ENCODE peak calls at places on chromosomes 13 and 19, in four cellular contexts. Q is neuronal stem cell; E is ascending aorta; N is CD8-positive, alpha-beta T cell. U is an unnamed sample. For H3K4me1, the result is how much of the 10 kb centered on the place peaks cover.

GRCh38 chr19:10964903-10965302 is 4.1 kb downstream of the SMARCA4 start:
- DNase-seq in Q (no peak), E (no peak), N (no peak), U (no peak)

GRCh38 chr19:10603084-10603872 is 16.2 kb upstream of the AP1M2 start:
- DNase-seq in Q (no peak), E (peak), N (peak), U (peak)

GRCh38 chr19:3759482-3760254 is 1.8 kb downstream of the APBA3 start:
- DNase-seq in Q (no peak), E (no peak), N (no peak), U (no peak)

GRCh38 chr13:75050419-75051066 is 431.4 kb downstream of the TBC1D4 start:
- DNase-seq in Q (no peak), E (no peak), N (no peak), U (no peak)

GRCh38 chr13:52734075-52734623 is 5.5 kb downstream of the CNMD start:
- DNase-seq in Q (no peak), E (no peak), N (no peak), U (no peak)

GRCh38 chr13:47671762-47672161 is 329.3 kb downstream of the SUCLA2 start:
- DNase-seq in Q (no peak), E (no peak), N (no peak), U (no peak)

GRCh38 chr13:83065136-83065535 is 817.1 kb downstream of the SLITRK1 start:
- DNase-seq in Q (no peak), E (peak), N (no peak), U (no peak)

GRCh38 chr19:15304140-15304705 is 28.1 kb downstream of the BRD4 start:
- DNase-seq in Q (no peak), E (no peak), N (no peak), U (no peak)

GRCh38 chr13:112250788-112251445 is 125.2 kb upstream of the SPACA7 start:
- DNase-seq in Q (no peak), E (no peak), N (no peak), U (no peak)

GRCh38 chr19:7254590-7254989 is 39.6 kb downstream of the INSR start:
- DNase-seq in Q (no peak), E (no peak), N (no peak), U (no peak)

GRCh38 chr19:50551713-50552187 is 16.5 kb downstream of the LRRC4B start:
- DNase-seq in Q (peak), E (no peak), N (no peak), U (no peak)

GRCh38 chr19:49157445-49158224 is at the start of gene TRPM4:
- DNase-seq in Q (peak), E (peak), N (no peak), U (peak)

GRCh38 chr19:39539165-39539518 is 819 bp downstream of the EID2 start:
- DNase-seq in Q (no peak), E (no peak), N (no peak), U (no peak)

DNA sequence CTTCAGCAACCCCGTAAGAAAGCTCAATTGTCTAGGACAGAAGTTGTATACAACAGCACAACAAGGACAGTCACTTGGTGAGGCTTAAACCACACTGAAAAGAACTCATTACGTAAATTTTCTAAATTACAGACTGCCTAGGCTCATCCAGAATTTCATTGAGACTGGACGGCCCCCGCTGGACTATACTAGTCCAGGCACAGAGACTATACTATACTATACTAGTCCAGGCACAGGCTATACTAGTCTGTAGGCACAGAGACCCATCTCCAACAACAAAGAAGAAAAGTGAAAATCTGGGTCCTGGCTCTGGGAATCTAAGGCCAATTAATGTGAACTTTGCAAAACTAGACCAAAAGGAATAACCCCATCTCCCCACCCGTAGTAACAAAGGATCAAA is 700 bp downstream of the ZNF816 start:
- DNase-seq in Q (no peak), E (no peak), N (no peak), U (no peak)
- H3K4me3 ChIP-seq in Q (peak), E (peak), N (peak), U (peak)

GRCh38 chr13:40973409-40973808 is 45.7 kb downstream of the ELF1 start:
- DNase-seq in Q (no peak), E (no peak), N (no peak), U (no peak)
- H3K4me1 ChIP-seq in Q (under half), E (half or more), N (half or more), U (half or more)

GRCh38 chr19:47848425-47848824 is 10.6 kb upstream of the TPRX2 start:
- DNase-seq in Q (no peak), E (no peak), N (no peak), U (no peak)

GRCh38 chr19:47854459-47854858 is 4.6 kb upstream of the TPRX2 start:
- DNase-seq in Q (no peak), E (no peak), N (no peak), U (no peak)

GRCh38 chr19:47853003-47853402 is 6.0 kb upstream of the TPRX2 start:
- DNase-seq in Q (no peak), E (no peak), N (no peak), U (no peak)

GRCh38 chr19:47848871-47849473 is 10.1 kb upstream of the TPRX2 start:
- DNase-seq in Q (peak), E (no peak), N (peak), U (no peak)
- H3K4me3 ChIP-seq in Q (no peak), E (no peak), N (peak), U (no peak)

GRCh38 chr13:23808803-23809202 is 80.4 kb downstream of the MIPEP start:
- DNase-seq in Q (no peak), E (no peak), N (no peak), U (no peak)
- H3K4me1 ChIP-seq in Q (under half), E (under half), N (under half), U (under half)

GRCh38 chr19:33621065-33621785 is 528 bp upstream of the CHST8 start:
- DNase-seq in Q (no peak), E (no peak), N (no peak), U (no peak)
- H3K4me3 ChIP-seq in Q (peak), E (no peak), N (no peak), U (no peak)

DNA sequence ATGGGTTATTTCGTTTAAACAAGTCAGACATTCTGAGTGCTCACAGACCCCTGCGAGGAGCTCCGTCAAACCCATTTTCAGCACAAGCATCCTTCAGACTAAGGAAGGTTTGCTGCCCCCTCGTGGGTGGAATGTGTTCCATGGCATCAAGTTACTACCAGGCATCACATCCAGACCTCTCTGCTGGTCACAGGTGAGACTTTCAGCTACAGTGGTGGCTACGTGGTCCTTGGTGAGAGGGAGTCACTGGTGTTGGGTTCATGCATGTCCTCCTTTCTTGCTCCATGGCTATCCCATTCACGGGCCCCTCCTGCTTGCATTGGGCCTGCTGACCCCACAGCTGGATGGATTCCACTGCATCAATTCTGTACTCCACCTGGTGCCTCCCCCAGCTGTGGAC is 9.1 kb upstream of the LILRB5 start:
- DNase-seq in Q (peak), E (no peak), N (peak), U (no peak)
- H3K4me1 ChIP-seq in Q (under half), E (under half), N (under half), U (under half)

GRCh38 chr19:40594657-40595077 is 6.5 kb upstream of the LTBP4 start:
- DNase-seq in Q (no peak), E (no peak), N (no peak), U (no peak)
- H3K4me3 ChIP-seq in Q (peak), E (no peak), N (no peak), U (no peak)

DNA sequence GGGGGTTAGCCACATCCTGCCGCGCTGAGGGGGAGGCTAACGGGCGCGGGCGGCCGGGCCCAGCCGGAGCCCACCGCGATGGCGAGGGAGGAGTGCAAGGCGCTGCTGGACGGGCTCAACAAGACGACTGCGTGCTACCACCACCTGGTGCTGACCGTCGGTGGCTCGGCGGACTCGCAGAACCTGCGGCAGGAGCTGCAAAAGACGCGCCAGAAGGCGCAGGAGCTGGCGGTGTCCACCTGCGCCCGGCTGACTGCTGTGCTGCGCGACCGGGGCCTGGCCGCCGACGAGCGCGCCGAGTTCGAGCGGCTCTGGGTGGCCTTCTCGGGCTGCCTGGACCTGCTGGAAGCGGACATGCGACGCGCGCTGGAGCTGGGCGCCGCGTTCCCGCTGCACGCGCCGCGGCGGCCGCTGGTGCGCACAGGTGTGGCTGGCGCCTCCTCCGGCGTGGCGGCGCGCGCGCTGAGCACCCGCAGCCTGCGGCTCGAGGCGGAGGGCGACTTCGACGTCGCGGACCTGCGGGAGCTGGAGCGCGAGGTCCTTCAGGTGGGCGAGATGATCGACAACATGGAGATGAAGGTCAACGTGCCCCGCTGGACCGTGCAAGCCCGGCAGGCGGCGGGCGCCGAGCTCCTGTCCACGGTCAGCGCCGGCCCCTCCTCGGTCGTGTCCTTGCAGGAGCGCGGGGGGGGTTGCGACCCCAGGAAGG is 692 bp downstream of the RGS9BP start:
- DNase-seq in Q (peak), E (no peak), N (no peak), U (peak)
- H3K4me1 ChIP-seq in Q (under half), E (under half), N (under half), U (under half)

GRCh38 chr13:32993109-32993508 is 23.1 kb upstream of the KL start:
- DNase-seq in Q (no peak), E (no peak), N (no peak), U (no peak)
- H3K4me3 ChIP-seq in Q (no peak), E (no peak), N (no peak), U (no peak)

GRCh38 chr13:99217461-99218101 is 16.9 kb downstream of the UBAC2 start:
- DNase-seq in Q (no peak), E (no peak), N (peak), U (no peak)
- H3K4me1 ChIP-seq in Q (under half), E (under half), N (half or more), U (half or more)